ENCODE peak calls at places on chromosomes 6 and 20, in six cellular contexts. D is brain microvascular endothelial cell; Q is H9; H is epithelial cell of esophagus; P is GM23338; U is CD4-positive, alpha-beta T cell. E is an unnamed sample.

GRCh38 chr6:17986656-17987575 is 519 bp downstream of the KIF13A start:
- DNase-seq in H (peak), Q (peak), U (no peak), P (peak), D (peak), E (no peak)

GRCh38 chr20:37077009-37077408 is 18.8 kb downstream of the RBL1 start:
- DNase-seq in Q (no peak), P (no peak), H (no peak), U (no peak), D (no peak), E (no peak)

GRCh38 chr6:52285174-52286068 is 879 bp upstream of the MCM3 start:
- DNase-seq in Q (no peak), D (no peak), U (no peak), H (no peak), P (peak), E (no peak)

GRCh38 chr20:38130687-38131587 is 34.1 kb downstream of the TGM2 start:
- DNase-seq in U (no peak), P (no peak), D (no peak), Q (no peak), H (no peak), E (no peak)

GRCh38 chr20:36304786-36305495 is 1.2 kb upstream of the DLGAP4 start:
- DNase-seq in Q (no peak), P (no peak), H (no peak), U (no peak), D (no peak), E (no peak)

GRCh38 chr6:22444335-22444734 is 125.0 kb upstream of the HDGFL1 start:
- DNase-seq in U (no peak), H (peak), Q (no peak), P (no peak), D (no peak), E (no peak)

GRCh38 chr6:22141271-22141745 is 155.5 kb downstream of the PRL start:
- DNase-seq in D (no peak), Q (no peak), H (no peak), U (no peak), P (no peak), E (no peak)

GRCh38 chr6:89866024-89866678 is 28.1 kb upstream of the GJA10 start:
- DNase-seq in P (no peak), U (no peak), Q (no peak), H (no peak), D (no peak), E (no peak)

GRCh38 chr20:43938932-43939761 is 24.5 kb downstream of the TOX2 start:
- DNase-seq in H (peak), P (no peak), Q (no peak), D (peak), U (no peak), E (no peak)

GRCh38 chr20:63502671-63503172 is 3.8 kb upstream of the EEF1A2 start:
- DNase-seq in Q (peak), P (no peak), U (no peak), H (no peak), D (no peak), E (no peak)

GRCh38 chr6:25652007-25652515 is at the start of gene SCGN:
- DNase-seq in U (peak), H (peak), P (peak), Q (peak), D (peak), E (peak)

GRCh38 chr20:60003776-60004175 is 45.6 kb downstream of the CDH26 start:
- DNase-seq in H (no peak), P (no peak), U (no peak), D (no peak), Q (no peak), E (no peak)

GRCh38 chr20:9617940-9618339 is 103.5 kb downstream of the LAMP5 start:
- DNase-seq in Q (no peak), H (peak), U (no peak), D (peak), P (peak), E (no peak)

GRCh38 chr20:16520154-16520553 is 53.1 kb downstream of the KIF16B start:
- DNase-seq in D (no peak), U (no peak), H (no peak), Q (no peak), P (no peak), E (no peak)

GRCh38 chr6:144062757-144063156 is 32.6 kb downstream of the SF3B5 start:
- DNase-seq in P (no peak), D (no peak), Q (no peak), U (no peak), H (no peak), E (no peak)

GRCh38 chr6:168968228-168968627 is 285.4 kb downstream of the THBS2 start:
- DNase-seq in P (peak), U (no peak), D (peak), Q (no peak), H (peak), E (no peak)

GRCh38 chr20:13424174-13424833 is 203.2 kb downstream of the ISM1 start:
- DNase-seq in H (no peak), D (no peak), Q (no peak), P (no peak), U (no peak), E (no peak)

GRCh38 chr6:131003419-131004386 is 59.3 kb downstream of the EPB41L2 start:
- DNase-seq in P (no peak), H (no peak), D (no peak), Q (no peak), U (no peak), E (no peak)

GRCh38 chr20:62020935-62021701 is 44.6 kb downstream of the TAF4 start:
- DNase-seq in Q (no peak), U (no peak), D (peak), P (no peak), H (no peak), E (no peak)

GRCh38 chr20:57783196-57783595 is 73.4 kb upstream of the PMEPA1 start:
- DNase-seq in D (no peak), U (no peak), H (no peak), Q (peak), P (no peak), E (no peak)

GRCh38 chr20:2795451-2795850 is 5.0 kb downstream of the CPXM1 start:
- DNase-seq in U (no peak), H (no peak), D (no peak), Q (no peak), P (no peak), E (no peak)

GRCh38 chr6:131946404-131946991 is 4.7 kb downstream of the CCN2 start:
- DNase-seq in H (no peak), D (peak), P (peak), U (no peak), Q (no peak), E (no peak)

GRCh38 chr20:48471176-48471575 is 356.6 kb downstream of the PREX1 start:
- DNase-seq in U (no peak), Q (no peak), D (no peak), H (no peak), P (no peak), E (no peak)

GRCh38 chr20:17701826-17702225 is 2.1 kb downstream of the BANF2 start:
- DNase-seq in D (no peak), Q (no peak), U (no peak), P (no peak), H (no peak), E (no peak)

GRCh38 chr6:136347847-136348246 is 58.2 kb upstream of the BCLAF1 start:
- DNase-seq in P (no peak), U (no peak), H (peak), D (no peak), Q (no peak), E (no peak)

GRCh38 chr6:163474581-163474980 is 60.1 kb downstream of the QKI start:
- DNase-seq in Q (no peak), P (no peak), U (no peak), H (no peak), D (no peak), E (no peak)

GRCh38 chr6:157442296-157442695 is 61.3 kb downstream of the ZDHHC14 start:
- DNase-seq in U (no peak), D (peak), Q (no peak), H (peak), P (no peak), E (no peak)

GRCh38 chr6:130885392-130886192 is 58.4 kb downstream of the SMLR1 start:
- DNase-seq in U (peak), H (peak), Q (peak), D (peak), P (peak), E (peak)

GRCh38 chr20:47173596-47174216 is 182.8 kb downstream of the ZMYND8 start:
- DNase-seq in P (peak), U (no peak), D (no peak), Q (peak), H (no peak), E (no peak)
- TF ChIP-seq CTCF in P (peak), U (no peak), D (peak), Q (peak), H (no peak), E (no peak)

DNA sequence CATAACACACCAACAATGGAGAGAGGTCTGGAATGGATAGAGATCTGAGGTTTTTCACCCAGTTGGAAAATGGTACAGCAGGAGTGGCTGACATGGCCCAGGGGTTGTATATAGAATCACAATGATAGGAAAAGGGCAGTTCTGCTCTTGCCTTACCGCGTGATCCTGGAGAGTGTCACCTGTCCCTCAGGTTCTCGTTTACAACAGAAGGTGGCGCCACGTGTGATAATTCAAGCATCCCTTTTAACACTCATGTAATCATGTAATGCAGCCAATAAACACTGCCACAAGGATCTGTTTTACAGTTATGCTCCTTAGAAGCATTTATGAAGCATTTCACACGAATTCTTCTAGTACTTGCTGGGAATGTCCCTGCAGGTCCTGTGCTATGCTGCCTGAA is 12.9 kb upstream of the WFDC2 start:
- DNase-seq in D (no peak), H (peak), Q (peak), P (peak), U (no peak), E (no peak)
- TF ChIP-seq CTCF in D (peak), H (peak), Q (peak), P (peak), U (no peak), E (no peak)

DNA sequence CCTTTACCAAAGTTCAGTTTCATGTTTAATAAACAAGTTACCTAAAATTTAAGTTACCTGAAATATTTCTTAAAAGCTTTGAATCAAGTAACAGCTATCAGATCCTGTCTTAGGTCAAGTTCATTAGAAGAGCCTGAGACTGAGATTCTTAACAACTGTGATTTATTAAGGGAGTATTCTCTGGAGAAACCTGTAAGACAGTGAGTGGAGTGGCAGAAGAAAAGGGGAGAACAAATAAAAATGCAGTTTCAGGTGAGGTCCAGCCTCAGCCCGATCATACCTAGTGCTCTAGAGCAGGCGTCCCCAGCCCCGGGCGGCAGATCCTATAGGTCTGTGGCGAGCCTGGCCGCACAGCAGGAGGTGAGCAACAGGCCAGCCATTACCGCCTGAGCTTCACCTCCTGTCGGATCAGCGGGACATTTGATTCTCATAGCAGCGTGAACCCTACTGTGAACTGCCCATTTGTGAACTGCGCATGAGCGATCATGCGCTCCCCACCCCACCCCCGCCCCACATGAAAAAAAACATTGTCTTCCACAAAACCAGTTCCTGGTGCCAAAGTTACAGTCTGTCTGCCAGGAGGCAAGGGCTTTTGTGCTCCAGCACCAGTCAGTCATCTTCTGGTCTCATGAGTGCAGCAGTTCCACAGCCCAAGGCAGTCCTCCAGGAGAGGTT is 59.2 kb upstream of the ADGRB3 start:
- DNase-seq in Q (peak), H (peak), P (peak), U (no peak), D (no peak), E (no peak)
- TF ChIP-seq CTCF in Q (no peak), H (no peak), P (no peak), U (no peak), D (no peak), E (no peak)

GRCh38 chr6:2598867-2599266 is 151.9 kb downstream of the MYLK4 start:
- DNase-seq in P (no peak), U (no peak), Q (no peak), D (no peak), H (no peak), E (no peak)

GRCh38 chr6:2596222-2596621 is 154.5 kb downstream of the MYLK4 start:
- DNase-seq in D (no peak), P (peak), Q (peak), U (no peak), H (no peak), E (no peak)

GRCh38 chr6:2600363-2600762 is 150.4 kb downstream of the MYLK4 start:
- DNase-seq in H (no peak), D (no peak), U (no peak), Q (no peak), P (no peak), E (no peak)

GRCh38 chr6:2594868-2595267 is 155.9 kb downstream of the MYLK4 start:
- DNase-seq in H (peak), U (no peak), Q (no peak), P (no peak), D (no peak), E (no peak)

GRCh38 chr6:2599817-2600216 is 150.9 kb downstream of the MYLK4 start:
- DNase-seq in H (no peak), P (no peak), D (no peak), U (no peak), Q (no peak), E (no peak)
- TF ChIP-seq CTCF in H (no peak), P (no peak), D (no peak), U (no peak), Q (no peak), E (no peak)

GRCh38 chr6:62891065-62891647 is 320.1 kb upstream of the FKBP1C start:
- DNase-seq in U (no peak), Q (no peak), P (peak), D (no peak), H (peak), E (no peak)
- TF ChIP-seq CTCF in U (no peak), Q (peak), P (no peak), D (no peak), H (peak), E (no peak)

GRCh38 chr6:1801401-1801800 is 191.7 kb downstream of the FOXC1 start:
- DNase-seq in Q (no peak), D (no peak), U (no peak), P (no peak), H (no peak), E (no peak)

GRCh38 chr6:1798965-1799325 is 189.2 kb downstream of the FOXC1 start:
- DNase-seq in P (no peak), Q (no peak), D (no peak), U (no peak), H (no peak), E (no peak)

GRCh38 chr6:1806935-1807334 is 197.2 kb downstream of the FOXC1 start:
- DNase-seq in U (no peak), H (no peak), Q (no peak), D (no peak), P (no peak), E (no peak)

GRCh38 chr6:1798303-1798964 is 188.7 kb downstream of the FOXC1 start:
- DNase-seq in H (peak), Q (no peak), U (no peak), D (no peak), P (no peak), E (no peak)

DNA sequence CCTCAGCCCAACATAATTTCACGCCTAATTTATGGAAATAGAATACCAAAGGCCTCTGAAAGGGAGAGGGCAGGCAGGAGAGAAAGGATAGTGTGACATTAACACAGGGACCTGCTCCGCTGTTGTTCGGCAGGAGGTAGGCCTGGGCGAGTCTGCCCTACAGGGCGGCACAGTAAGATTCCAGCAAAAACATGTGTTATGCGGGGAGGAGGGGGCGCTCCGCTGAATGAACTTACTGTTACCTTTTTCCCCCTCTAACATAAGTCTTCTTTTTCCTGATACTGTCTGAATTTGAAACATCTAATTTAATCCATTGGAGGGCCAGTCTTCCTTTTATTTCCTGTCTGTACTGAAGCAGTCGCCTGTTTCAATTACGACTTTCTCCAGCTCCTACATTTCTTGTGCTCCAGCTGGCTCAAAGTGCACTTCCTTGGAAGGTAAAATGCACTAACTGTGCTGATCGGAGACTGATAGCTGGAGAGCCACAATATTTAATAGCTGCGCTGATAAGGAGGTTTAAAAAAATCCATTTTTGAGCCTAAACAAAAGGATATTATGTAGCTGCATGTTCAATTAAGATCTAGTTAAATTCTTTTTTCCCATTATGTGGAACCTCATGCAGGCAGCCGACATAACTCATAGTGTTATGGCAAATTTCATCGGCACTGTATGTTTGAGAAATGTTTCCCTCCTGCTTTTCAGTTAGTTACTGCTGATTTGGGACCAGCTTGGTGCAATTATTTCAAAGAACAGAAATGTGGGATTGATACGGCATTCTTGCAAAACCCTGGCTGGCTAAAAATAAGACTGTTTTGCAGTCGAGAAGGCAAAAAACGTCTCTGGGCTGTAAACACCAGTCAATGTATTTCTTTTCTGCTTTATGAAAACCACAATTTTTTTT is 193.0 kb downstream of the FOXC1 start:
- DNase-seq in D (no peak), U (no peak), H (no peak), Q (no peak), P (peak), E (no peak)
- TF ChIP-seq CTCF in D (no peak), U (no peak), H (no peak), Q (no peak), P (no peak), E (no peak)

DNA sequence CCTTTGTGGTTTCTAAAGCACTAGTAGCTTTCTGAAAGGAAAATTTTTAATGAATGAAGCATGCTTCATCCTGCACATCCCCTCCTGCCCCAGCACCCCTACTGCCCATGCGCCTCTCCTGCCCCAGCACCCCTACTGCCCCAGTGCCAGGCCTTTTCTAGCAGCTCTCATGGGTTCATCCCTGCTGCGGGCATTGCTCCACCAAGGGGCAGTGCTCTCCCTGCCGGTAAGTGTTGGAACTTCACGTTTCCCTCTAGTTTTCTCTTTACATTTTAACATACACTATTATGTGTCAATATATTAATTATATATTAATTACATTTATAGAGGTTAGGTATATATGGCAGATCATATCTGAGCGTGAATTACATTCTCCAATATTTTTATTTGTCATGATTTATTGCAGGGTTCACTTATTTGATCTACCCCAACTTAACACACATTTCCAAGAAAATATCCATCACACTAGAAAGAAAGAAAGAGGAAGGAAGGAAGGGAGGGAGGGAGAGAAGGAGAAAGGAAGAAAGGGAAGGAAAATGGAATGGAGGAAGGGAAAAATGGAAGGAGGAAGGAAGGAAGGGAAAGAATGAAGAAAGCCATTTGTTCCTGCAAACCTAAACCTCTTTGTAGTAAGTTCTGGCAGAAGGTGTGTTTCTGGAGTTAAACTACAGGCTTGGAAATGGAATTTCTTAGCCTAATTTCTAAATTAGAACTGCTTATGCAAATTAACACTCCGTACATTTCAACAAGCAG is 46.8 kb downstream of the CEP43 start:
- DNase-seq in P (peak), U (no peak), Q (no peak), D (no peak), H (no peak), E (no peak)
- TF ChIP-seq CTCF in P (peak), U (no peak), Q (peak), D (peak), H (no peak), E (no peak)

DNA sequence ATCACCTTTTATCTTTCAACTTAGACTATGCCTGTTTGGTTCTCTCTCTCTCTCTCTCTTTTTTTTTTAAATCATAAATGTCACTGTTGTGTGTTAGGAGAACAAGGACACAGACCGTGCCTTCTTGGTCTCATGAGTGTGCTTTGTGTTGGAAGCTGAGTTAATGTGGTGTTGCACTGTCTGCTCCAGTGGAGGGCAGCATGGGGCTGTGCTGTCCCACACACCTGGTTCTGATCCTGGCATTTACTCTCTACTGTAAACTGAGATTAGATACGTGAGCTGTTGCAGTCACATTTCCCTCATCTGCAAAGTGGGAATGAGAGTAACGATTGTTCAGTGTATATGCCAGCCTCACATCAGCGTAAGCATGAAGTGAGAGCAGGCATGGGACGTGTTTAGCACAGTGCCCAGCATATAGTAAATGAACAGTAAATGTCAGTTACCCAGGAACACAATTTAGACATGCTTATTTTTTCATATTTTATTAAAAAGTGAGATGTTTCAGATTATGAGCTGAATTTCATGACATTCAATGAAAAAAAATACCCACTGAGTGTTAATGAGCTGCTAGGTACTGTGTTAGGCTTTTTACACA is 161.1 kb downstream of the FARS2 start:
- DNase-seq in D (peak), H (peak), Q (peak), U (no peak), P (peak), E (no peak)
- TF ChIP-seq CTCF in D (peak), H (peak), Q (peak), U (no peak), P (peak), E (no peak)

E was measured in omental fat pad.